ENCODE peak calls at places on chromosomes 5 and 9, in ten cellular contexts. R, L, J, B, E, G, F, N, P and M are unnamed samples.

GRCh38 chr5:97208714-97209113 is 25.7 kb upstream of the RIOK2 start:
- DNase-seq in R (no peak), L (no peak), J (no peak), B (no peak), E (no peak), G (no peak), F (no peak), N (no peak), P (no peak), M (no peak)

GRCh38 chr9:91425270-91425669 is 1.6 kb upstream of the NFIL3 start:
- DNase-seq in R (no peak), L (no peak), J (no peak), B (no peak), E (no peak), G (no peak), F (no peak), N (no peak), P (peak; percentile 32), M (no peak)

GRCh38 chr5:82348749-82349148 is 70.6 kb upstream of the RPS23 start:
- DNase-seq in R (no peak), L (no peak), J (no peak), B (no peak), E (no peak), G (no peak), F (no peak), N (no peak), P (peak; percentile 55), M (no peak)

GRCh38 chr5:151483176-151483575 is 35.8 kb downstream of the SLC36A1 start:
- DNase-seq in R (no peak), L (no peak), J (no peak), B (no peak), E (peak; percentile 97), G (no peak), F (no peak), N (no peak), P (peak; percentile 57), M (peak; percentile 51)

GRCh38 chr5:39100851-39101396 is 26.7 kb upstream of the RICTOR start:
- DNase-seq in R (no peak), L (peak; percentile 94), J (no peak), B (no peak), E (no peak), G (peak; percentile 97), F (no peak), N (peak; percentile 95), P (peak; percentile 98), M (peak; percentile 96)

GRCh38 chr5:94908889-94909480 is 290.5 kb downstream of the SLF1 start:
- DNase-seq in R (no peak), L (peak; percentile 19), J (no peak), B (no peak), E (peak; percentile 1), G (no peak), F (peak; percentile 67), N (no peak), P (peak; percentile 66), M (peak; percentile 26)

GRCh38 chr9:97900738-97901565 is 21.3 kb downstream of the TRMO start:
- DNase-seq in R (no peak), L (no peak), J (no peak), B (no peak), E (peak; percentile 28), G (no peak), F (peak; percentile 62), N (no peak), P (peak; percentile 58), M (peak; percentile 67)

GRCh38 chr9:38443181-38443580 is 18.9 kb upstream of the IGFBPL1 start:
- DNase-seq in R (no peak), L (peak; percentile 3), J (no peak), B (peak; percentile 52), E (no peak), G (no peak), F (peak; percentile 84), N (no peak), P (no peak), M (peak; percentile 56)

DNA sequence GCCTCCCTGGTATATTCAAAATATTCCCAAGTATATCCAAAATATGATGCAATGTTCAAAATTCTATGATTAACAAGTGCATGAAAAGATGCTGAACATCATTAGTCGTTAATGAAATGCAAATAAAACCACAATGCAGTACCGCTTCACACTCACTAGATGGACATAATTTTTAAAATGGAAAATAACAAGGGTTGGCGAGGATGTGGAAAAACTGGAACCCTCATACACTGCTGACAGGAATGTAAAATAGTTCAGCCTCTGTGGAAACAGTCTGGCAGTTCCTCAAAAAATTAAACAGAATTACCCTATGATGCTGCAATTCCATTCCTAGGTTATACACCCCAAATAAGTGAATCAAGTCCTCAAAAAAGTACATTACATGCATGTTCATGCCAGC is 36.1 kb upstream of the MYOT start:
- DNase-seq in R (no peak), L (no peak), J (no peak), B (no peak), E (no peak), G (no peak), F (no peak), N (no peak), P (no peak), M (no peak)
- TF ChIP-seq CTCF in R (no peak), L (no peak), J (no peak), B (no peak), E (no peak), G (no peak), F (no peak), N (no peak), P (peak; percentile 7), M (no peak)

GRCh38 chr9:21789541-21790037 is 12.8 kb upstream of the MTAP start:
- DNase-seq in R (no peak), L (peak; percentile 81), J (no peak), B (no peak), E (peak; percentile 61), G (peak; percentile 83), F (peak; percentile 91), N (peak; percentile 63), P (peak; percentile 95), M (peak; percentile 79)
- H3K4me3 ChIP-seq in R (peak overlapping the region; percentile 8), L (peak overlapping the region; percentile 15), J (peak overlapping the region; percentile 33), B (no peak overlapping the region), E (no peak overlapping the region), G (peak overlapping the region; percentile 9), F (no peak overlapping the region), N (peak overlapping the region; percentile 17), P (peak overlapping the region; percentile 47), M (peak overlapping the region; percentile 48)

GRCh38 chr5:174504266-174504726 is 220.1 kb upstream of the MSX2 start:
- DNase-seq in R (peak; percentile 28), L (no peak), J (no peak), B (peak; percentile 27), E (no peak), G (no peak), F (no peak), N (no peak), P (no peak), M (peak; percentile 6)

GRCh38 chr5:174503086-174503460 is 221.3 kb upstream of the MSX2 start:
- DNase-seq in R (peak; percentile 1), L (no peak), J (no peak), B (peak; percentile 1), E (no peak), G (no peak), F (no peak), N (no peak), P (no peak), M (no peak)

GRCh38 chr5:174503461-174504265 is 220.7 kb upstream of the MSX2 start:
- DNase-seq in R (peak; percentile 54), L (peak; percentile 65), J (no peak), B (peak; percentile 83), E (no peak), G (peak; percentile 85), F (peak; percentile 59), N (peak; percentile 68), P (peak; percentile 81), M (peak; percentile 63)

GRCh38 chr5:174500636-174501035 is 223.7 kb upstream of the MSX2 start:
- DNase-seq in R (no peak), L (no peak), J (no peak), B (no peak), E (no peak), G (no peak), F (no peak), N (no peak), P (no peak), M (no peak)

GRCh38 chr5:174501461-174502069 is 222.8 kb upstream of the MSX2 start:
- DNase-seq in R (peak; percentile 42), L (peak; percentile 9), J (no peak), B (no peak), E (no peak), G (peak; percentile 69), F (no peak), N (peak; percentile 31), P (peak; percentile 30), M (peak; percentile 34)
- TF ChIP-seq CTCF in R (no peak), L (no peak), J (no peak), B (no peak), E (no peak), G (no peak), F (no peak), N (no peak), P (no peak), M (no peak)

GRCh38 chr9:93059097-93059959 is 827 bp downstream of the SUSD3 start:
- DNase-seq in R (no peak), L (no peak), J (no peak), B (no peak), E (peak; percentile 60), G (no peak), F (no peak), N (no peak), P (no peak), M (no peak)

GRCh38 chr9:93057703-93058356 is 671 bp upstream of the SUSD3 start:
- DNase-seq in R (no peak), L (no peak), J (no peak), B (no peak), E (no peak), G (no peak), F (no peak), N (no peak), P (no peak), M (no peak)

GRCh38 chr9:93059960-93060591 is 1.6 kb downstream of the SUSD3 start:
- DNase-seq in R (no peak), L (no peak), J (no peak), B (no peak), E (no peak), G (no peak), F (no peak), N (no peak), P (no peak), M (no peak)

GRCh38 chr9:93057024-93057702 is 1.3 kb upstream of the SUSD3 start:
- DNase-seq in R (no peak), L (no peak), J (no peak), B (no peak), E (no peak), G (no peak), F (no peak), N (no peak), P (no peak), M (no peak)

DNA sequence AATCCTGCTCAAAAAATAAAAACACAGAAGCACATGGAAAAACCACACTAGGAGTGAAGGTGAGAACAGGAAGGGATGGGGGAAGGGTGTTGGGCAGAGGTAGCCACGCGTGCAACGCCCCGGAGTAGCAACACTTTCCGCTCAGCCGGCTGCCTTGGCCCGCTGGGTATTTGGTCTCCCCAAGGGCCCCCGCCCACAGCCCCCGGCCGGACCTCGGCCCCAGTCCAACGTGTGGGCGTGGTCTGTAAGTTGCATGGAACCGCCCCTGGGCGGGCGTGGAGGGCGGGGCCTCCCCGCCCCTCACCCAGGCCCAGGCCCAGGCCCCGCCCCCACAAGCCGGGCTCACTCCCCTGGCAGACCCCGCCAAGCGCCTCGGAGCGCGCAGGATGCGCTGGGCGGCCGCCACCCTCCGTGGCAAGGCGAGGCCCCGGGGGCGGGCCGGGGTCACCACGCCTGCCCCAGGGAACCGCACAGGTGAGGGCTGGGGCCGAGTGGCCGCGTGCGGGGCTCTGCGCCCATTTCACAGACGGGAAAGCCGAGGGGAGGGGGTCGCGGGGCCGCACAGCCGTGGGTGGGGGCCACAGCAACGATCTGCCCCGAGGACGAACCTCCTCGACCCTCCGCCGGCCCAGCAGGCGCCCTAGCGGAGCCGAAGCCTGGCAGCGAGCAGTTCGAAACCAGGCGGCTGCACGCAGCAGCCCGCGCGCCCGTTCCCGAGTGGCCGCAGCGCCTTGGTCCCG is at the start of gene SUSD3:
- DNase-seq in R (no peak), L (no peak), J (peak; percentile 52), B (no peak), E (peak; percentile 55), G (no peak), F (peak; percentile 91), N (no peak), P (peak; percentile 38), M (peak; percentile 24)
- H3K4me3 ChIP-seq in R (peak within 1 kb of the TSS; percentile 60), L (peak within 1 kb of the TSS; percentile 23), J (peak within 1 kb of the TSS; percentile 91), B (peak within 1 kb of the TSS; percentile 57), E (no peak within 1 kb of the TSS), G (no peak within 1 kb of the TSS), F (peak within 1 kb of the TSS; percentile 58), N (peak within 1 kb of the TSS; percentile 29), P (peak within 1 kb of the TSS; percentile 40), M (peak within 1 kb of the TSS; percentile 26)